ENCODE peak calls at places on chromosomes 3 and 15, in nine cellular contexts. J is breast epithelium; Z is H9; S is CD8-positive, alpha-beta T cell; H is mucosa of descending colon; D is lung; G is GM10248; L is sigmoid colon; Q is left ventricle myocardium inferior. U is an unnamed sample.
A peak's percentile ranks its signal among the peaks of the same experiment; 100 is the strongest.

GRCh38 chr3:194166682-194167479 is 30.9 kb downstream of the HES1 start:
- DNase-seq in J (no peak), S (no peak), G (no peak), L (peak; percentile 73), Q (peak; percentile 35), Z (no peak), D (no peak), H (peak; percentile 44), U (no peak)

GRCh38 chr3:34053631-34054030 is 255.2 kb downstream of the PDCD6IP start:
- DNase-seq in L (no peak), J (no peak), G (no peak), Q (no peak), D (no peak), H (no peak), Z (no peak), S (no peak), U (no peak)

GRCh38 chr15:90174140-90174891 is 26.8 kb upstream of the SEMA4B start:
- DNase-seq in J (peak; percentile 94), D (peak; percentile 81), G (no peak), Q (peak; percentile 92), H (peak; percentile 65), Z (peak; percentile 41), L (peak; percentile 99), S (no peak), U (peak; percentile 81)

GRCh38 chr3:165513715-165514711 is 317.8 kb upstream of the SLITRK3 start:
- DNase-seq in Z (no peak), S (no peak), D (no peak), Q (no peak), J (no peak), L (no peak), G (no peak), H (no peak), U (no peak)

GRCh38 chr15:57003418-57003817 is 85.0 kb downstream of the TCF12 start:
- DNase-seq in J (no peak), Z (no peak), D (no peak), S (no peak), H (no peak), L (no peak), G (no peak), Q (no peak), U (peak; percentile 70)

GRCh38 chr15:59830873-59831272 is 141.8 kb upstream of the BNIP2 start:
- DNase-seq in G (no peak), Z (no peak), L (no peak), S (no peak), D (no peak), H (no peak), J (no peak), Q (no peak), U (peak; percentile 15)

GRCh38 chr15:78732634-78733033 is 78.6 kb downstream of the ADAMTS7 start:
- DNase-seq in Z (no peak), H (no peak), L (no peak), S (no peak), Q (no peak), J (no peak), G (no peak), D (peak; percentile 19), U (no peak)

GRCh38 chr3:122310361-122310760 is 14.7 kb upstream of the CSTA start:
- DNase-seq in D (no peak), H (no peak), S (no peak), L (no peak), Z (no peak), Q (no peak), G (no peak), J (no peak), U (peak; percentile 41)

GRCh38 chr3:28053759-28054158 is 187.7 kb upstream of the CMC1 start:
- DNase-seq in G (no peak), H (no peak), S (no peak), L (no peak), Z (no peak), Q (no peak), D (no peak), J (no peak), U (peak; percentile 88)

GRCh38 chr3:9727041-9727595 is 4.4 kb upstream of the BRPF1 start:
- DNase-seq in L (no peak), Q (no peak), G (peak; percentile 34), J (no peak), Z (peak; percentile 90), S (peak; percentile 36), D (no peak), H (no peak), U (peak; percentile 34)

GRCh38 chr3:28050895-28051294 is 190.5 kb upstream of the CMC1 start:
- DNase-seq in Q (no peak), Z (no peak), D (no peak), J (no peak), S (peak; percentile 2), L (no peak), H (no peak), G (no peak), U (peak; percentile 97)

GRCh38 chr15:69531302-69532027 is 78.8 kb downstream of the RPLP1 start:
- DNase-seq in H (no peak), J (no peak), Z (peak; percentile 43), D (no peak), L (no peak), G (no peak), Q (no peak), S (no peak), U (no peak)

GRCh38 chr15:68259883-68260282 is 17.7 kb upstream of the FEM1B start:
- DNase-seq in Q (no peak), J (no peak), H (no peak), D (no peak), S (no peak), L (no peak), Z (no peak), G (no peak), U (no peak)

GRCh38 chr3:195196266-195196665 is 74.7 kb downstream of the XXYLT1 start:
- DNase-seq in D (no peak), G (no peak), H (no peak), Z (no peak), S (no peak), J (no peak), L (peak; percentile 60), Q (no peak), U (peak; percentile 52)

GRCh38 chr3:24351779-24352469 is 142.7 kb downstream of the THRB start:
- DNase-seq in Z (no peak), G (no peak), J (no peak), H (no peak), D (no peak), Q (no peak), S (no peak), L (peak; percentile 77), U (no peak)

GRCh38 chr3:46293991-46294833 is 52.0 kb downstream of the CCR3 start:
- DNase-seq in Z (no peak), L (no peak), Q (no peak), D (no peak), J (no peak), H (no peak), G (peak; percentile 50), S (no peak), U (no peak)

DNA sequence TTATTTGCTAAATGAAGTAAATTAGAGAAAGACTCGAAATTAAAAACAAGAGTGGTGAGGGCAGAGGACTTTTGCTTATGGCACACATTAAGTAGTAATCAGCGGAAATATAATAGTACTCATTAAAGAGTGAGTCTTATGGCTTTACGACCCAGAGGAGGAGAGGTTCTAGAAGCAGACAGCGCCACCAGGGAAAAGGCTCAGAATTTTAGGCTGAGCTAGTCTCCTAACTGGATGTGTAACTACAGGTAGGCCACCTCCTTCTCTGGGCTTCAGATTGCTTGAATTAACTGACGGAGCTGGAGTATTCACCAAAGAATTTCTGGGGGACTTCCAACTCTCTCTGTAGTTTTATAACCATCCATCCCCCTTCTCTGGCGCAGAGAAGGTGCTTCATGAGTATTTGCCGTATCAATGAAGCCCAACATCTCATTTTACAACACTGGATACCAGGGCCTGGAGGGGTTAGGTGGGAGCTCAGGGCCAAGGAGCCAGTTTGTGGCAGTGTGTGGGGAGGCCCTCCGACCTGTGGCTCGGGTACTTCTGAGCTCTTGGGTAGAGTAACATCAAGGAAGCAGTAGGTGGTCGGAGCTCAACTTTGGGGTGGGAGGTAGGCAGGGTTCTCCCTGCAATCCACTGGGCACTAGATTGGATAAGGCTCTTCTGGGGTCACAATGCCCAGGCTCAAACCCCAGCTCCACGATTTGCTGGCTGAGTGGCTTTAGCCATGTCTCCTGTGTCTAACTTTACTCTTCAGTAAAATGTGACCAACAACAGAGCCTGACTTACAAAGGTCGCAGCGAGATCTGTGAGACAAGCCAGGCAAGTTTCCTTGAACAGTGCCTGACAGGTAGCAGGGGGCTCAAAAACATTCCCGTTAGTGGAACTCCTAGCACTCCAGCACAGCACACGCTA is 1.1 kb downstream of the CHCHD4 start:
- DNase-seq in Z (no peak), D (no peak), S (no peak), H (no peak), L (no peak), Q (no peak), J (no peak), G (no peak), U (no peak)
- TF ChIP-seq CTCF in Z (no peak), D (no peak), S (no peak), H (no peak), L (no peak), Q (no peak), J (no peak), G (no peak), U (no peak)

GRCh38 chr3:70722018-70722417 is 409.6 kb upstream of the MDFIC2 start:
- DNase-seq in Q (no peak), G (no peak), H (no peak), S (no peak), J (no peak), D (no peak), L (no peak), Z (no peak), U (no peak)

GRCh38 chr3:70712449-70713082 is 400.1 kb upstream of the MDFIC2 start:
- DNase-seq in H (no peak), D (no peak), S (no peak), G (no peak), J (no peak), L (no peak), Q (no peak), Z (no peak), U (no peak)

DNA sequence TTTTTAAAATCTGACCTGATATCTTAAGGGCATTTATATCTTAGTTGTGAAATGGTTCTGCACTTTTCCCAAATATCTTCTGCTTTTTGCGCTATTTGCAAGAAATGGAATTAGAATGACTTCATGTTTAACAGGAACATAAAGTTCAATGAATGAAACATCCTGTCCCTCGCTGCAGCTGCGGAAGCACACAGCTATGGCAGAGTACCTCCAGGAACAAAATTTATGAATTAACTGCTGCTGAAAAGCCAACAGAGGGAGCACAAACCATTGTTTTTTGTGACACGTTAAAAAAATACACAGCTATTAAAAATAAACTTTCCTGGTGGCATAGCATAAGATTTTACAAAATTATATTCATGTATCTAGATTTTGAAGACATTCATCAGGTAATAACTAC is 404.4 kb upstream of the MDFIC2 start:
- DNase-seq in S (no peak), L (peak; percentile 72), H (no peak), D (no peak), G (no peak), Q (peak; percentile 18), J (no peak), Z (no peak), U (peak; percentile 28)
- TF ChIP-seq CTCF in S (no peak), L (peak; percentile 22), H (no peak), D (peak; percentile 28), G (no peak), Q (peak; percentile 71), J (peak; percentile 42), Z (no peak), U (peak; percentile 34)

GRCh38 chr3:58723197-58723596 is 56.6 kb upstream of the FAM3D start:
- DNase-seq in Q (no peak), D (no peak), G (no peak), S (no peak), J (no peak), L (no peak), H (no peak), Z (no peak), U (peak; percentile 5)
- TF ChIP-seq CTCF in Q (no peak), D (no peak), G (no peak), S (no peak), J (no peak), L (no peak), H (no peak), Z (no peak), U (no peak)

GRCh38 chr3:40714771-40715170 is 190.0 kb downstream of the ZNF621 start:
- DNase-seq in G (no peak), L (no peak), Z (no peak), D (no peak), S (no peak), J (no peak), Q (no peak), H (no peak), U (no peak)
- TF ChIP-seq CTCF in G (no peak), L (no peak), Z (peak; percentile 24), D (no peak), S (no peak), J (no peak), Q (no peak), H (no peak), U (no peak)

U was measured in MCF 10A.